ENCODE peak calls at places on chromosomes 16 and 17, in four cellular contexts. M is GM12878, X is K562, F is HL-60. A is an unnamed sample.

GRCh38 chr17:28328325-28328724 is 6.9 kb downstream of the IFT20 start:
- DNase-seq in M (no peak), X (no peak), F (no peak), A (no peak)

GRCh38 chr16:9060225-9060624 is 31.2 kb upstream of the HAPSTR1 start:
- DNase-seq in M (no peak), X (no peak), F (no peak), A (no peak)

GRCh38 chr17:76025294-76025693 is 1.8 kb downstream of the EVPL start:
- DNase-seq in M (no peak), X (no peak), F (no peak), A (no peak)

GRCh38 chr16:87323727-87324410 is 6.7 kb upstream of the C16orf95 start:
- DNase-seq in M (no peak), X (no peak), F (no peak), A (no peak)

GRCh38 chr16:2091722-2092620 is 43.7 kb downstream of the PKD1 start:
- DNase-seq in M (no peak), X (no peak), F (no peak), A (no peak)

GRCh38 chr17:43363926-43364285 is 34.9 kb upstream of the ARL4D start:
- DNase-seq in M (no peak), X (no peak), F (no peak), A (no peak)

GRCh38 chr17:8073627-8074485 is 13.7 kb downstream of the ALOX12B start:
- DNase-seq in M (no peak), X (peak; percentile 76), F (peak; percentile 31), A (peak; percentile 90)

GRCh38 chr17:39045948-39046679 is 78.9 kb upstream of the FBXO47 start:
- DNase-seq in M (no peak), X (peak; percentile 33), F (no peak), A (no peak)

GRCh38 chr16:2686912-2687507 is 4.7 kb downstream of the KCTD5 start:
- DNase-seq in M (peak; percentile 34), X (peak; percentile 44), F (peak; percentile 88), A (peak; percentile 90)

GRCh38 chr16:8236816-8237215 is 353.5 kb downstream of the TMEM114 start:
- DNase-seq in M (no peak), X (no peak), F (no peak), A (no peak)

GRCh38 chr17:50986989-50987660 is 121.0 kb upstream of the TOB1 start:
- DNase-seq in M (no peak), X (no peak), F (no peak), A (no peak)

GRCh38 chr17:2055494-2056220 is 754 bp downstream of the HIC1 start:
- DNase-seq in M (no peak), X (no peak), F (no peak), A (peak; percentile 62)

GRCh38 chr17:2056221-2057129 is 1.6 kb downstream of the HIC1 start:
- DNase-seq in M (no peak), X (no peak), F (no peak), A (no peak)

GRCh38 chr17:2053380-2054261 is 1.3 kb upstream of the HIC1 start:
- DNase-seq in M (no peak), X (peak; percentile 69), F (no peak), A (no peak)

GRCh38 chr17:2054740-2055493 is at the start of gene HIC1:
- DNase-seq in M (no peak), X (peak; percentile 51), F (no peak), A (peak; percentile 82)

GRCh38 chr17:2054262-2054739 is 602 bp upstream of the HIC1 start:
- DNase-seq in M (no peak), X (peak; percentile 18), F (no peak), A (no peak)
- TF ChIP-seq SPI1 in M (no peak), X (no peak), F (no peak), A (no peak)

DNA sequence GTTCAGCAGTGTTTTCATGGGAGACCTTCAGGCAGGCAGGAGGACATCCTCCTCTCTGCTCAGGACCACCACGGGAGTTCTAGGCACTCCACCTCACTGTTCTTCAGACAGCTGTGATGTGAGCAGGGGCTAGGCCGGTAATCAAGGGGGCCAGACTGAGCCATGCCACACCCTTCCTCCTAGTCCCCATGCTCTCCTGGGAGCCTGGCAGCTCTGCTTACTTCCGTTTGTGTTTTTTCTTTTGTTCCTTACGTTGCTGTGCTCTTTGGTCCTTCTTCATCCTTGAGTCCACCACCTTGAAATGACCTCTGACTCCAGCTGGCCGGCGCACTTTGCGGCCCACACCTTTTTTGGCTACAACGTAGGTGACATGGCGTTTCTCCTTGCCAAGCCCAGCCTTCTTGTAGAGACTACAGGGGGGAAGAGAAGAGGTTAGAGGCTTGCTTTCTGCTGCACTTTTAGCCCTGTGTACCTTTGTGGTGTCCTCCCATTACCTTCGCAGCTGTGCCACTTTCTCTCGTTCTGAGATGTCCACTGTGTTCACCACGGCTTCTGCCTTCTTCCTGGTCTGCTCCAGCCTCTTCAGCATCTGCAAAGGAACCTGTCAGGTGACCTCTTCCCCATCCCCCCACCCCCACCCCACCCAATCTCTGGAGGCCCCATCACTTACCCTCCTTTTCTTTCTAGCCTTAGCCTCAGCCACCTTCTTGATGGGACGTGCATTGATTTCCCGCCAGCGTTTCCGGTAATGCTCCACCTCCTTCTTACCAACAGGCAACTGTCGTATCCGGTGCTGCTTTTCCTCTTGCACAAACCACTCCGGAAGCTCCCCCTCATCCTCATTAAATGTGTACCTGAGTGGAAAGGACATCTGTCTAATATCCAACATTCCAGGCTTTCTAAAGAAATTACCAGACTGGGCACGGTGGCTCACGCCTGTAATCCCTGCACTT is 7.4 kb upstream of the PSMC5 start:
- DNase-seq in M (no peak), X (no peak), F (peak; percentile 67), A (no peak)
- TF ChIP-seq POLR2AphosphoS5 in M (peak; percentile 18), X (no peak), F (peak; percentile 56), A (no peak)

GRCh38 chr17:81302861-81303326 is 7.8 kb upstream of the SLC38A10 start:
- DNase-seq in M (no peak), X (no peak), F (no peak), A (no peak)
- TF ChIP-seq SPI1 in M (no peak), X (no peak), F (no peak), A (no peak)

DNA sequence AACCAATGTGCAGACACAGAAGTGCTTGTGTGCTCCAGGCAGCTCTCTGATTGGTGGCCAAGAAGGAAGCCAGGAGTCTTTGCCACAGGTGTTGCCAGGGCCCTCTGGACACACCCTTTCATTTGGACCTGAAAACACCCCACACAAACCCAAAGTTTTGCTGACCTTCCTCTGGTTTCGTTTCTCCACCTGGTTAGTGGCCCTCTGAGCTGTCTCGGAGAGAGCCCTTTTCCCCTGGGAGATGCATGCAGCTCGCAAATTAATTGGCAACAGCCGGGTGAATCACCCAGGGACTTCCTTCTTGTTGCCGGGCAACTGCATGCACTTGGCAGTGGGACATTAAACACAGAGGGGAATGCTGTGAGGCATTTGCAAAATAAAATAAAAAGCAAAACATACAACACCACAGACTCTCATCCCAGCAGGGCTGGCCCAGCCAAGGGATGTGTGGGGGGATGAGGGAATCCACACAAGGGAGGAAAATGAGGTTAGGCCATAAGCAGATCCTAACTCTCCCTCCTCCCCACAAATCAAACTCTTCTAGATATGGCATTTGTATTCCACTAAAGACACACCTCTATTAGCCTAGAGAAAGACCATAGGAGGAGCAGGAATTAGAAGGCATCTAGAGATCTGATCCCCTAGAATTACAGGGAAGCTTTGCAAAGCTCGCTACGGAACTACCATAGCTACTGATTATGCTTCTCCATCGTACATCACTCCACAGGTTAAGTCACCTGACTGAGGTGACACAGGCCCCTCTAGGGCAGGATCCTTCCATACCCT is 286.7 kb downstream of the SOX9 start:
- DNase-seq in M (no peak), X (no peak), F (no peak), A (no peak)
- TF ChIP-seq POLR2AphosphoS5 in M (no peak), X (no peak), F (no peak), A (no peak)

DNA sequence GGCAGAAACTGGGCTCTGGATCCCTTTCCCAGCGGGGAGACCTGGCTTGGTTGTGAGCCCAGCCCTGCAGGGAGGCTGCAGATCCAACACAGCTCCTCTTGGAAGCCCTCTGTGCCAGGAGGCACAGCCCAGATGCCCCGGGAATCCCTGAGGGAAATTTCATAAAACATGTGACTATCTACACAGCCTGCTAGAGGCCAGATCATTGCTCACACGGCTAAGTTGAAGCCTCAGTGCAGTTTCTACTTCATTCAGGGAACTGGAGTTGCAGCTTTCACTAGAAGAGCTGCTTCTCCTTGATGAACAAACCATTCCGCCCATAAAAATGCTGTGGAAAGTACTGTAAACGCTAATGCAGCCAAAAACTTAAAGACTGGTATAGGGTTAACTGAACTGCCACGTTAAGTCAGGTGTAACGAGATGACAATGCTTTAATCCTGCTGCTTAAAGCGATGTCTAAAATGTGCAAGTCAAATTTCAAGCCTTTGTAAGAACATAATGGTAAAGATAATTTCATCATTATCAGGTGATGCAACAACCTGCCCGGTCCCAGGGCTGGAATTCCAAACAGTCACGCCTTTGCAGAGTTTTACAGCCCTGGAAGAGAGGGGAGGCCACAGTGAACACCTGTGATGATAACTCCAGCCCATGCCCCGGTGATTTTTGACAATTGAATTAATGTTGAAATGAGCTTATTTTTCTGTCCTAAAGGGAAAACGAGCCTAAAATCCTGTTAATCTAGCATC is 172.5 kb downstream of the ZFHX3 start:
- DNase-seq in M (no peak), X (no peak), F (peak; percentile 26), A (no peak)
- TF ChIP-seq SPI1 in M (no peak), X (no peak), F (no peak), A (no peak)

GRCh38 chr16:30953511-30954124 is 3.9 kb upstream of the SETD1A start:
- DNase-seq in M (no peak), X (peak; percentile 95), F (peak; percentile 84), A (no peak)

GRCh38 chr16:30957456-30958163 is at the start of gene SETD1A:
- DNase-seq in M (peak; percentile 57), X (peak; percentile 97), F (peak; percentile 98), A (peak; percentile 98)

GRCh38 chr16:30958164-30959083 is 870 bp downstream of the SETD1A start:
- DNase-seq in M (no peak), X (peak; percentile 74), F (peak; percentile 24), A (peak; percentile 82)

GRCh38 chr16:30954993-30955392 is 2.6 kb upstream of the SETD1A start:
- DNase-seq in M (no peak), X (no peak), F (no peak), A (no peak)

GRCh38 chr16:30956601-30957455 is 726 bp upstream of the SETD1A start:
- DNase-seq in M (no peak), X (peak; percentile 94), F (peak; percentile 85), A (peak; percentile 72)
- TF ChIP-seq POLR2AphosphoS5 in M (peak; percentile 38), X (no peak), F (peak; percentile 55), A (no peak)